ENCODE peak calls at places on chromosome 10, in nine cellular contexts. U is PC-3, X is HCT116, B is colonic mucosa, O is MM.1S, E is H9, J is keratinocyte, C is NT2/D1, P is fibroblast of lung. Q is an unnamed sample. For H3K9me3, the result is how much of the 10 kb centered on the place peaks cover.

GRCh38 chr10:31322647-31323046 is 3.6 kb downstream of the ZEB1 start:
- DNase-seq in U (no peak), X (no peak), B (no peak), O (peak), E (no peak), J (no peak), C (no peak), P (peak), Q (peak)

GRCh38 chr10:113776553-113776952 is 25.1 kb downstream of the PLEKHS1 start:
- DNase-seq in U (no peak), X (no peak), B (no peak), O (no peak), E (no peak), J (no peak), C (no peak), P (no peak), Q (no peak)

GRCh38 chr10:112226439-112227248 is 43.1 kb upstream of the GPAM start:
- DNase-seq in U (no peak), X (no peak), B (no peak), O (no peak), E (no peak), J (no peak), C (no peak), P (no peak), Q (no peak)

GRCh38 chr10:12735843-12736462 is 265.6 kb downstream of the CCDC3 start:
- DNase-seq in U (no peak), X (no peak), B (no peak), O (no peak), E (no peak), J (no peak), C (no peak), P (no peak), Q (no peak)

GRCh38 chr10:44058259-44058658 is 326.6 kb downstream of the CXCL12 start:
- DNase-seq in U (no peak), X (no peak), B (no peak), O (no peak), E (no peak), J (no peak), C (no peak), P (no peak), Q (no peak)

GRCh38 chr10:78045237-78045636 is 11.6 kb downstream of the RPS24 start:
- DNase-seq in U (peak), X (no peak), B (no peak), O (peak), E (no peak), J (no peak), C (no peak), P (no peak), Q (peak)

GRCh38 chr10:42992957-42993390 is 83.9 kb upstream of the RET start:
- DNase-seq in U (no peak), X (no peak), B (peak), O (no peak), E (no peak), J (no peak), C (no peak), P (no peak), Q (no peak)

GRCh38 chr10:110709444-110709828 is 65.3 kb downstream of the RBM20 start:
- DNase-seq in U (no peak), X (no peak), B (no peak), O (no peak), E (no peak), J (no peak), C (no peak), P (no peak), Q (no peak)

GRCh38 chr10:101155896-101156295 is 24.8 kb downstream of the TLX1 start:
- DNase-seq in U (no peak), X (no peak), B (no peak), O (no peak), E (no peak), J (no peak), C (no peak), P (no peak), Q (no peak)

GRCh38 chr10:72367301-72367970 is 12.7 kb upstream of the DNAJB12 start:
- DNase-seq in U (no peak), X (no peak), B (no peak), O (no peak), E (no peak), J (no peak), C (no peak), P (peak), Q (no peak)

GRCh38 chr10:67779455-67780205 is 58.4 kb downstream of the DNAJC12 start:
- DNase-seq in U (peak), X (peak), B (peak), O (peak), E (peak), J (no peak), C (peak), P (peak), Q (peak)

GRCh38 chr10:21494221-21495001 is 31.1 kb downstream of the SKIDA1 start:
- DNase-seq in U (no peak), X (no peak), B (peak), O (no peak), E (peak), J (no peak), C (no peak), P (peak), Q (no peak)

GRCh38 chr10:78626471-78626870 is 442.3 kb upstream of the ZMIZ1 start:
- DNase-seq in U (no peak), X (no peak), B (no peak), O (no peak), E (no peak), J (no peak), C (no peak), P (no peak), Q (no peak)

GRCh38 chr10:87618470-87619423 is 40.9 kb upstream of the PAPSS2 start:
- DNase-seq in U (peak), X (no peak), B (peak), O (no peak), E (no peak), J (no peak), C (no peak), P (no peak), Q (no peak)

GRCh38 chr10:99429521-99430095 is 816 bp downstream of the GOT1 start:
- DNase-seq in U (no peak), X (no peak), B (no peak), O (no peak), E (no peak), J (no peak), C (no peak), P (no peak), Q (no peak)

GRCh38 chr10:102796407-102797176 is 40.6 kb downstream of the CYP17A1 start:
- DNase-seq in U (no peak), X (no peak), B (peak), O (peak), E (no peak), J (no peak), C (no peak), P (peak), Q (no peak)

GRCh38 chr10:14879055-14879800 is 562 bp downstream of the SUV39H2 start:
- DNase-seq in U (no peak), X (no peak), B (peak), O (peak), E (no peak), J (no peak), C (no peak), P (peak), Q (peak)

GRCh38 chr10:77771851-77772250 is 134.2 kb upstream of the KCNMA1 start:
- DNase-seq in U (no peak), X (no peak), B (no peak), O (no peak), E (no peak), J (no peak), C (no peak), P (no peak), Q (no peak)

GRCh38 chr10:77806511-77807157 is 119.9 kb downstream of the DLG5 start:
- DNase-seq in U (no peak), X (no peak), B (no peak), O (no peak), E (no peak), J (no peak), C (no peak), P (no peak), Q (no peak)

GRCh38 chr10:35270100-35270499 is 66.2 kb upstream of the CCNY start:
- DNase-seq in U (peak), X (no peak), B (no peak), O (no peak), E (no peak), J (no peak), C (no peak), P (no peak), Q (no peak)

GRCh38 chr10:21510218-21511070 is 15.0 kb downstream of the SKIDA1 start:
- DNase-seq in U (no peak), X (no peak), B (no peak), O (no peak), E (no peak), J (no peak), C (no peak), P (peak), Q (no peak)

GRCh38 chr10:77079902-77080301 is 557.7 kb downstream of the KCNMA1 start:
- DNase-seq in U (no peak), X (no peak), B (no peak), O (no peak), E (no peak), J (no peak), C (no peak), P (no peak), Q (no peak)

GRCh38 chr10:77582710-77583115 is 54.9 kb downstream of the KCNMA1 start:
- DNase-seq in U (peak), X (no peak), B (no peak), O (no peak), E (no peak), J (peak), C (no peak), P (peak), Q (peak)

GRCh38 chr10:80702143-80702542 is 164.4 kb downstream of the SH2D4B start:
- DNase-seq in U (no peak), X (no peak), B (no peak), O (no peak), E (no peak), J (no peak), C (no peak), P (no peak), Q (peak)

GRCh38 chr10:14131261-14131960 is 199.3 kb downstream of the FRMD4A start:
- DNase-seq in U (no peak), X (no peak), B (no peak), O (no peak), E (no peak), J (no peak), C (no peak), P (no peak), Q (no peak)

GRCh38 chr10:61140765-61141392 is 196.9 kb upstream of the RHOBTB1 start:
- DNase-seq in U (peak), X (peak), B (no peak), O (peak), E (no peak), J (no peak), C (no peak), P (peak), Q (peak)

GRCh38 chr10:93075369-93076221 is 1.9 kb downstream of the CYP26A1 start:
- DNase-seq in U (no peak), X (no peak), B (no peak), O (peak), E (no peak), J (no peak), C (no peak), P (no peak), Q (no peak)

GRCh38 chr10:111076682-111077661 is at the start of gene ADRA2A:
- DNase-seq in U (peak), X (no peak), B (peak), O (peak), E (peak), J (no peak), C (peak), P (peak), Q (no peak)

GRCh38 chr10:13984647-13985155 is 346.0 kb downstream of the FRMD4A start:
- DNase-seq in U (peak), X (no peak), B (no peak), O (no peak), E (no peak), J (peak), C (no peak), P (peak), Q (no peak)

GRCh38 chr10:31952066-31952465 is 23.4 kb upstream of the ARHGAP12 start:
- DNase-seq in U (no peak), X (no peak), B (no peak), O (no peak), E (no peak), J (no peak), C (no peak), P (peak), Q (no peak)

GRCh38 chr10:126242352-126243260 is 145.7 kb downstream of the ADAM12 start:
- DNase-seq in U (no peak), X (no peak), B (no peak), O (no peak), E (no peak), J (no peak), C (no peak), P (peak), Q (no peak)

GRCh38 chr10:9608592-9608991 is 1409.1 kb upstream of the CELF2 start:
- DNase-seq in U (no peak), X (no peak), B (no peak), O (no peak), E (no peak), J (no peak), C (no peak), P (peak), Q (peak)

GRCh38 chr10:17061418-17061817 is 68.2 kb downstream of the CUBN start:
- DNase-seq in U (no peak), X (no peak), B (no peak), O (no peak), E (no peak), J (no peak), C (no peak), P (no peak), Q (no peak)

GRCh38 chr10:27276581-27276980 is 36.0 kb upstream of the ACBD5 start:
- DNase-seq in U (no peak), X (no peak), B (no peak), O (no peak), E (no peak), J (no peak), C (no peak), P (no peak), Q (no peak)

GRCh38 chr10:101780187-101780817 is 2.9 kb downstream of the NPM3 start:
- DNase-seq in U (no peak), X (no peak), B (no peak), O (no peak), E (peak), J (no peak), C (no peak), P (no peak), Q (no peak)

GRCh38 chr10:61830846-61831273 is 70.6 kb upstream of the ARID5B start:
- DNase-seq in U (no peak), X (no peak), B (no peak), O (no peak), E (no peak), J (no peak), C (no peak), P (no peak), Q (no peak)

GRCh38 chr10:119644215-119644826 is 6.9 kb upstream of the BAG3 start:
- DNase-seq in U (no peak), X (no peak), B (no peak), O (no peak), E (peak), J (no peak), C (no peak), P (no peak), Q (no peak)

GRCh38 chr10:77306666-77307065 is 330.9 kb downstream of the KCNMA1 start:
- DNase-seq in U (no peak), X (no peak), B (no peak), O (no peak), E (no peak), J (no peak), C (no peak), P (no peak), Q (no peak)

GRCh38 chr10:52308251-52309031 is 5.6 kb upstream of the DKK1 start:
- DNase-seq in U (peak), X (no peak), B (peak), O (peak), E (peak), J (no peak), C (no peak), P (peak), Q (peak)

GRCh38 chr10:110979611-110980010 is 60.2 kb downstream of the SHOC2 start:
- DNase-seq in U (no peak), X (no peak), B (no peak), O (no peak), E (no peak), J (no peak), C (no peak), P (no peak), Q (no peak)

GRCh38 chr10:89476676-89477075 is 58.7 kb downstream of the SLC16A12 start:
- DNase-seq in U (no peak), X (no peak), B (no peak), O (no peak), E (no peak), J (no peak), C (no peak), P (no peak), Q (no peak)

GRCh38 chr10:89478739-89479116 is 56.7 kb downstream of the SLC16A12 start:
- DNase-seq in U (no peak), X (no peak), B (no peak), O (no peak), E (no peak), J (no peak), C (no peak), P (peak), Q (no peak)

GRCh38 chr10:89479255-89479654 is 56.1 kb downstream of the SLC16A12 start:
- DNase-seq in U (no peak), X (no peak), B (no peak), O (no peak), E (no peak), J (no peak), C (no peak), P (no peak), Q (no peak)

GRCh38 chr10:89480047-89480446 is 55.3 kb downstream of the SLC16A12 start:
- DNase-seq in U (no peak), X (no peak), B (no peak), O (no peak), E (no peak), J (no peak), C (no peak), P (peak), Q (no peak)

GRCh38 chr10:89478085-89478738 is 57.2 kb downstream of the SLC16A12 start:
- DNase-seq in U (no peak), X (no peak), B (no peak), O (peak), E (peak), J (no peak), C (no peak), P (no peak), Q (no peak)
- H3K9ac ChIP-seq in U (no peak), X (no peak), B (no peak), O (no peak), E (no peak), J (no peak), C (no peak), P (no peak), Q (no peak)

DNA sequence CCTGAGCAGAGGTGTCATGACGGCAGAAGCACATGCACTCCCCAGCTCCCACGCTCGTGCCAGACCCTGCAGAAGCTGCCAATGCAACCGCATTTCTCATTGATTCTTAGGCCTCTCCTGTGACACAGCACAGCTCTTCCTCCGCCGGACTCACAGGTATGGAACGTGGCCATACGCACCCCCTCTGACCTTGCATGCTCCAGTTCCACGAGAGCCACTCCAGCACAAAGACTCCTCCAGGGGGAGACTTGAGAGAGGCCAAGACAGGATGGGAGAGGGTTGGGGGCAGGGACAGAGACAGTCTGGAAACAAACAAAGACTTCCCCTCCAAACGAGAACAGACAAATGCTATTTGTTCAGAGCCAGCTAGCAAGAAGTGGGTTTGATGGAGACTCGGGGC is 124.3 kb upstream of the PPP2R2D start:
- DNase-seq in U (no peak), X (no peak), B (no peak), O (no peak), E (peak), J (no peak), C (no peak), P (no peak), Q (no peak)
- H3K9me3 ChIP-seq in U (under half), X (under half), B (under half), O (under half), E (under half), J (under half), C (under half), P (under half), Q (under half)

DNA sequence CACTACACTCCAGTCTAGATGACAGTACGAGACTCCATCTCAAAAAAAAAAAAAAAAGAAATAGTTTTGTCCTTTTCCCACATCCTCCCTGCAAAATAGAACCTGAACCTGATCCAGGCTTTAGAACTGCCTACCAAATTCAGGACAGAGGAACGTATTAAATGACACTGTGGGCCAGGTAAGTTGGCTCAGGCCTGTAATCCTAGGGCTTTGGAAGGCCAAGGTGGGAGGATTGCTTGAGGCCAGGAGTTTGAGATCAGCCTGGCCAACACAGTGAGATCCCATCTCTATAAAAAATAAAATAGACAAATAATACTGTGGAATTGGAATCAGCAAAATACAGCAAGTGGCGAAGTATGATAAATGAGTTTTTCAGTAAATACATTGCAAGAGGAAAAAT is 10.0 kb upstream of the BNIP3 start:
- DNase-seq in U (no peak), X (no peak), B (no peak), O (no peak), E (no peak), J (no peak), C (no peak), P (no peak), Q (no peak)
- H3K9ac ChIP-seq in U (no peak), X (no peak), B (no peak), O (no peak), E (no peak), J (no peak), C (no peak), P (no peak), Q (no peak)

GRCh38 chr10:127580822-127581221 is 31.7 kb downstream of the NPS start:
- DNase-seq in U (no peak), X (no peak), B (no peak), O (no peak), E (no peak), J (no peak), C (no peak), P (no peak), Q (no peak)
- H3K9me3 ChIP-seq in U (under half), X (under half), B (under half), O (under half), E (under half), J (under half), C (under half), P (under half), Q (under half)

DNA sequence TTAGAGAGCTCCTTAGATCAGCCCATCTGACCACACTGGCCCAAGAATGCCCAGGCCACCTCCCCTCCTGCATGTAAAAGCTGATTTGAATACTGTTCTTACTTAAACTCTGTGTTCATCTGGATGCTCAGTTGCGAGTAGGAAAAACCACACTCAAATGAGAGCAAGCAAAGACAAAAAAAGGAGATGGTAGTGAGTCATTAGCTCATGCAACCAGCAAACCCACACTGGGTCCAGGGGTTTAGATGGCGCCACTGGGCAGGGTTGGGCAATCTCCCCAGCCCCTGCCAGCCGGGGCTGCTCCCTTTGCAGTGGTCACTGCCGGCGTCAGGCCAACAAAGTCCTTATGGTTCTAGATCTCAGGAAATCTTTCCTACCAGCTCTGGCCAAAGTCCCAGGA is 32.7 kb downstream of the TSPAN15 start:
- DNase-seq in U (no peak), X (no peak), B (no peak), O (no peak), E (no peak), J (no peak), C (no peak), P (no peak), Q (no peak)
- H3K9ac ChIP-seq in U (no peak), X (no peak), B (no peak), O (no peak), E (no peak), J (no peak), C (no peak), P (no peak), Q (no peak)

GRCh38 chr10:74514322-74514721 is 312.1 kb upstream of the KAT6B start:
- DNase-seq in U (no peak), X (no peak), B (no peak), O (no peak), E (no peak), J (no peak), C (no peak), P (peak), Q (peak)
- H3K9me3 ChIP-seq in U (under half), X (under half), B (under half), O (under half), E (under half), J (under half), C (under half), P (under half), Q (under half)

DNA sequence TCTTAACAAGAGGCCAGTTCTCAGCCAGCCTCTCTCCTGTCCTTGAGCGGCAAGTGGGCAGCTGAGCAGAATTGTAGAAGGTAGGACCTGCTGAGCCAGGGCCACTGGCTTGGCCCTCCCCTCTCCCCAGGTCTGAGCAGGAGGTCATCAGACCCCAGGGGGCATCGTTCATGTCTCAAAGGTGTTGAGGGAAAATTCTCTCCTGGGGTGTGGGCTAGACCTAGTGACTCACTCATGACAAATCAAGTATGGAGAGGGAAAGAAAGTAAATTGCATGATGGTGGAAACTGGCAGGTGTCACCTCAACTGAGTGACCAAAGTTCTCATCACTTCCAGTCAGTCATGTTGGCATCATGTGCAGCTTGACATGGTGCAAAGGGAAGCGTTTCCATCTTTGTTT is 91.9 kb upstream of the GPR26 start:
- DNase-seq in U (peak), X (no peak), B (no peak), O (no peak), E (peak), J (no peak), C (no peak), P (no peak), Q (no peak)
- H3K9ac ChIP-seq in U (no peak), X (no peak), B (no peak), O (no peak), E (no peak), J (no peak), C (no peak), P (no peak), Q (no peak)

Q was measured in Karpas-422.